ENCODE peak calls at places on chromosomes 13 and 19, in seven cellular contexts. B, K, Z, I, V, N and A are unnamed samples. For H3K4me1 and H3K36me3, the result is how much of the 10 kb centered on the place peaks cover.

GRCh38 chr19:35462476-35462953 is 14.5 kb downstream of the FFAR2 start:
- DNase-seq in B (no peak), Z (no peak), N (peak), K (no peak), I (no peak), V (no peak), A (no peak)

GRCh38 chr13:64305246-64305645 is 2889.6 kb upstream of the PCDH20 start:
- DNase-seq in K (no peak), Z (no peak), N (no peak), V (no peak), B (no peak), I (no peak), A (no peak)

GRCh38 chr13:100495455-100495854 is 93.1 kb downstream of the GGACT start:
- DNase-seq in K (no peak), N (no peak), B (no peak), I (no peak), Z (no peak), V (no peak), A (no peak)

GRCh38 chr13:38866649-38867048 is 124.0 kb downstream of the STOML3 start:
- DNase-seq in B (no peak), N (no peak), K (no peak), Z (no peak), V (no peak), I (no peak), A (peak)

GRCh38 chr19:20414133-20414532 is 151.4 kb downstream of the ZNF737 start:
- DNase-seq in K (no peak), I (no peak), N (no peak), Z (no peak), V (no peak), B (no peak), A (no peak)

GRCh38 chr19:17686027-17686511 is 2.1 kb downstream of the UNC13A start:
- DNase-seq in B (no peak), I (no peak), K (no peak), Z (no peak), N (no peak), V (no peak), A (no peak)

GRCh38 chr13:48783181-48783630 is 129.5 kb downstream of the CYSLTR2 start:
- DNase-seq in Z (peak), N (peak), K (no peak), I (peak), V (peak), B (no peak), A (peak)

GRCh38 chr13:40101708-40102359 is 446.4 kb downstream of the COG6 start:
- DNase-seq in I (no peak), K (no peak), N (no peak), B (no peak), Z (no peak), V (no peak), A (no peak)

GRCh38 chr13:114128348-114128623 is 4.1 kb downstream of the RASA3 start:
- DNase-seq in Z (no peak), B (no peak), V (no peak), K (no peak), I (no peak), N (no peak), A (no peak)

GRCh38 chr19:6730153-6730804 is 7.1 kb downstream of the GPR108 start:
- DNase-seq in V (no peak), B (no peak), I (peak), Z (peak), N (peak), K (no peak), A (no peak)

GRCh38 chr13:104318121-104318520 is 1251.9 kb upstream of the SLC10A2 start:
- DNase-seq in N (no peak), K (no peak), I (no peak), Z (no peak), B (peak), V (no peak), A (peak)

GRCh38 chr13:41313659-41314197 is 2.7 kb downstream of the NAA16 start:
- DNase-seq in V (no peak), I (no peak), K (no peak), B (no peak), N (no peak), Z (no peak), A (no peak)

GRCh38 chr13:111121421-111121820 is 6.3 kb downstream of the ARHGEF7 start:
- DNase-seq in Z (no peak), B (no peak), K (no peak), I (no peak), N (no peak), V (no peak), A (no peak)

GRCh38 chr19:30107351-30107750 is 165.3 kb downstream of the URI1 start:
- DNase-seq in K (no peak), B (no peak), N (no peak), Z (no peak), I (no peak), V (no peak), A (no peak)

GRCh38 chr13:100154835-100155463 is 66.1 kb downstream of the PCCA start:
- DNase-seq in I (no peak), Z (no peak), N (no peak), V (no peak), K (no peak), B (no peak), A (no peak)

GRCh38 chr13:95676100-95676774 is 702 bp upstream of the DNAJC3 start:
- DNase-seq in I (no peak), Z (peak), V (no peak), K (no peak), B (peak), N (peak), A (peak)

GRCh38 chr13:97484286-97484685 is 50.3 kb downstream of the RAP2A start:
- DNase-seq in N (no peak), K (no peak), V (no peak), I (no peak), B (no peak), Z (no peak), A (no peak)

GRCh38 chr13:62556973-62557372 is 1141.3 kb upstream of the PCDH20 start:
- DNase-seq in N (no peak), K (no peak), Z (no peak), B (no peak), V (no peak), I (no peak), A (no peak)

GRCh38 chr19:681029-681626 is 4.9 kb downstream of the FSTL3 start:
- DNase-seq in I (peak), B (no peak), N (peak), V (peak), Z (peak), K (no peak), A (no peak)

GRCh38 chr13:49064459-49064858 is 88.7 kb downstream of the FNDC3A start:
- DNase-seq in N (no peak), B (no peak), I (no peak), V (no peak), K (no peak), Z (no peak), A (no peak)

GRCh38 chr13:105213512-105213911 is 1322.0 kb downstream of the EFNB2 start:
- DNase-seq in N (no peak), B (no peak), I (no peak), Z (no peak), K (no peak), V (no peak), A (peak)

GRCh38 chr13:36841411-36841810 is 22.4 kb downstream of the RFXAP start:
- DNase-seq in B (no peak), K (no peak), N (no peak), V (no peak), I (no peak), Z (no peak), A (peak)
- TF ChIP-seq CTCF in B (no peak), K (no peak), N (no peak), V (no peak), I (no peak), Z (no peak), A (no peak)

GRCh38 chr13:86188170-86188569 is 389.0 kb upstream of the SLITRK6 start:
- DNase-seq in I (no peak), V (no peak), K (no peak), Z (no peak), B (no peak), N (no peak), A (no peak)

DNA sequence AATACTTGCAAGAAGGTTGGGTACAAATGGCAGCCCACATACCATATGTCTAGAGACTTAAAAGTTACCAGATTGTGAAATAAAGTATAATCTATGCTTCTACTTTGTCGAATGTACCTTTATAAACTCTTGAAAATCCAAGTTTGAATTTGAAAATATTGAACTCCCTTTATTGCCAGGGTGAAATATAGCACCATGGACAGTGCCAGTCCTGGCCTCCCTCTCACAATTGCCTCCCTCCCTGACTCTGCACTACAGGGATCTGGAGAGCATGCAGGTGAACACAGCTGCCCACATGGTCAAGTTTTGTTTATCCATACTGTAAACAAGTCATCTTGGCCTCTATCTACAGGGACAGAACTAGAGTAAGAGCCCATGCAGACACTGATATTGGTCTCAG is 394.1 kb upstream of the SLITRK6 start:
- DNase-seq in N (no peak), B (no peak), Z (no peak), I (no peak), K (no peak), V (no peak), A (peak)
- H3K4me1 ChIP-seq in N (under half), B (under half), Z (under half), I (under half), K (under half), V (under half), A (under half)

DNA sequence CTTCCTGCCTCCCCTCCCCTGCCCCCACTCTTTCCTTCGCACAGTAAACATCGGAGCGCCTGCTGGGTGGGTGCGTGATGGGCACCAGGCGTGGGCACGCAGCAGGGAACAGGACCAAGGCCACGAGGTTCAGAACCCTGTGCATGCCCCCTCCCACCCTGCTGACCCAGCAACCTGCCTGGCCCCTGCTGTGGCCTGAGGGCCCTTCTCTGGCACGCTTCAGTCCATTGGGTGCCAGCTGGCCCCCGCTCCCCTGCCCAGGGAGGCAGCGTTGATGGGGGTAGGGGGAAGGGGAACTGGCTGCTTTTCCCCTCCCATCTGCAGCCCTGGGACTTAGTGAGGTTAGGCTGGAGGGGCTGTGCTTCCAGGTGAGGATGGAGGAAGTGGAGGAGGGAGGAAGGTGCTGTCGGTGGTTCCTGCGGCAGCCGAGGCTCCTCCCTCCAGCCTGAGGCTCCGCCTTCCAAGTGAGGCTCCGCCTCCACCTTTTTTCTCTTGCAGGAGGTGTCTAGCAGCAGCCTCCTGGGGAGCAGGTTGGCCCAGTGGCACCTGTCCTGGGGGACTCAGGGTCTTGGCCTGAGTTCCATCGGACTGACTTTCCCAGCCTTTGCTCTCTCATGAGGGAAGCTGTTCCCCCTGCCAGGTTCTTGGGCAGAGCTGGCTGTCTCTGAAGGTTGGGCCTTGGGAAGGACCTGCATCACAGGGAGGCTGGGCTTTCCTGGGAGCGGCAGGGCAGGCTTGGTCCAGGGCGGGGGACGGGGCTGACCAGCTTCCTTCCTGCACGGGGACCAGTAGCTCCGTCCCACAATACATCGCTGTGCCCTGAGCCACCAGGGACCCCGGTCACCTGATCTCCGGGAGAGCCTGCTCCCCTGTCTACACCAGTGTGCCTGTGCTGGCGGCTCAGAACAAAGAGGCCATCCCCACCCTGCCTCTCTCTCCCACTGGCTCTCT is 7.3 kb downstream of the PIAS4 start:
- DNase-seq in N (no peak), K (no peak), B (no peak), Z (peak), V (peak), I (peak), A (no peak)
- H3K36me3 ChIP-seq in N (under half), K (under half), B (under half), Z (under half), V (under half), I (under half), A (under half)

GRCh38 chr13:89694471-89694870 is 1653.0 kb upstream of the MIR17HG start:
- DNase-seq in Z (no peak), K (no peak), I (no peak), N (no peak), V (no peak), B (no peak), A (no peak)

DNA sequence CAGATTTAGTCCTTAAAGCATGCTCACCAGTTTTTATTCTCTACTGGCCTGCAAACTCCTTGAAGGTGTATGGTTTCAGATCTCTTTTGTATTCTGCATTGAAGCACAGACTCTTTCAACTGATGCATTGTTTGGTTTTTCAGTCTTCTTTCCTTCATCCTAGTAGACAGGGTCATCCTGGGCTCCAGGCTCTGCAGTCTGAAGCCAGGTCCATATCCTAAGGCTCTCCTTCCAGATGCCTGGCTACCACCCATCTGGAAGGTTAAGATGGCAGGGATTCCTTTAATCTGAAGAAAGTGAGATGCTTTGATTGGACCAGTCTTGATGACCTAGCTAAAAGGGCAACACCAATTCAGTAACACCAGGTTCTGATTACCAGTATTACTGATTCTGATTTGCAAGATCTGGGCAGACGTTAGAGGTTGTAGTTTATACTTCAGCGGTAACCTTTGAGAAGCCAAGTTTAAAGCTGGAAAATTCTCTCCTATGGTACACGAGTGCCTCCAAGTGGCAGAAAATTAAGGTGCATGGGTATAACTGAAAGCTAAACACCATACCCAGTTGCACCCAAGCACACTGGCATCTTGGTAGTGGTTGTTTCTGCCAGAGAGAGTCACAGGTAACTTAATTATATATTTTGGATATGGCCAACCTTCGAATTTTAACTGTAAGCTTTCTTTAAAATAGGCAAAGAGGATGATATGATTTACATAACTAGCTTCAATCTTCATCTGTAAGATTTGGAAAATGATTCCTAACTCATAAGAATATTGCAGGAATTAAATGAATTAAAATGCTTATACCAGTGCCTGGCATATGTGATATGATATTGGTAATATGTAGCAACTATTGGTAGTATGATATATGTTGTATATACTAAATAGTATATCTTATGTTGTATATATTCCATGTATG is 1651.9 kb upstream of the MIR17HG start:
- DNase-seq in V (no peak), Z (peak), K (no peak), B (peak), N (peak), I (no peak), A (peak)
- TF ChIP-seq CTCF in V (peak), Z (peak), K (peak), B (peak), N (peak), I (peak), A (peak)

GRCh38 chr19:50333235-50333736 is 4.1 kb upstream of the KCNC3 start:
- DNase-seq in Z (peak), V (peak), K (no peak), B (peak), N (peak), I (peak), A (peak)
- H3K4me1 ChIP-seq in Z (half or more), V (under half), K (under half), B (half or more), N (under half), I (under half), A (under half)

GRCh38 chr19:55455576-55456235 is 5.7 kb downstream of the ISOC2 start:
- DNase-seq in I (no peak), Z (no peak), V (no peak), K (no peak), B (no peak), N (no peak), A (no peak)

GRCh38 chr19:55453861-55454260 is 7.6 kb downstream of the ISOC2 start:
- DNase-seq in I (no peak), V (no peak), K (no peak), B (no peak), N (no peak), Z (no peak), A (no peak)

GRCh38 chr19:55452381-55453325 is 8.8 kb downstream of the ISOC2 start:
- DNase-seq in Z (peak), N (peak), I (peak), K (no peak), V (peak), B (no peak), A (peak)

GRCh38 chr19:55456347-55456746 is 5.1 kb downstream of the ISOC2 start:
- DNase-seq in V (no peak), Z (no peak), N (no peak), K (no peak), I (no peak), B (no peak), A (no peak)

DNA sequence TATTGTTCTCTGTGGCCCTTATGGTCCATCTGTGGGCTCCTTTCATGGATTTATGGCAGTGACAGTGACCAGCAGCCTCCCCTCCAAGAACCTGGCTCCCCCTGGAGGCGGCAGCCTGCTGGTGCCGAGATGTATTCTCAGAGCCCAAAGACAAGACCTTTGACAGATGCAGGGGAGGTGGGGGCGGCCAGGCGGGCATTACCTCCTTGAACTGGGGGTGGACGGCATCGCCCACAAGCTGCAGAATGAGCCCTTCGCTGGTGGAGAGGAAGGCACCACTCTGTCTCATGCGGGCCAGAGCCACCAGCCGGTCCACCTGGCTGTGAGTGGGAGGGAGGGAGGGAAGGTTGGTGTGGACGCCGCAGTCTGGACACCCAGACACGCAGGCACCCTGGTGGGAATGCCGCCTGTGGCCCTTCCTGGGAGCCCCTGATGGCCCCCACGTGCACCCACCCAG is 6.6 kb downstream of the ISOC2 start:
- DNase-seq in N (no peak), V (no peak), K (no peak), B (no peak), Z (no peak), I (no peak), A (peak)
- H3K36me3 ChIP-seq in N (under half), V (under half), K (under half), B (under half), Z (under half), I (under half), A (under half)

DNA sequence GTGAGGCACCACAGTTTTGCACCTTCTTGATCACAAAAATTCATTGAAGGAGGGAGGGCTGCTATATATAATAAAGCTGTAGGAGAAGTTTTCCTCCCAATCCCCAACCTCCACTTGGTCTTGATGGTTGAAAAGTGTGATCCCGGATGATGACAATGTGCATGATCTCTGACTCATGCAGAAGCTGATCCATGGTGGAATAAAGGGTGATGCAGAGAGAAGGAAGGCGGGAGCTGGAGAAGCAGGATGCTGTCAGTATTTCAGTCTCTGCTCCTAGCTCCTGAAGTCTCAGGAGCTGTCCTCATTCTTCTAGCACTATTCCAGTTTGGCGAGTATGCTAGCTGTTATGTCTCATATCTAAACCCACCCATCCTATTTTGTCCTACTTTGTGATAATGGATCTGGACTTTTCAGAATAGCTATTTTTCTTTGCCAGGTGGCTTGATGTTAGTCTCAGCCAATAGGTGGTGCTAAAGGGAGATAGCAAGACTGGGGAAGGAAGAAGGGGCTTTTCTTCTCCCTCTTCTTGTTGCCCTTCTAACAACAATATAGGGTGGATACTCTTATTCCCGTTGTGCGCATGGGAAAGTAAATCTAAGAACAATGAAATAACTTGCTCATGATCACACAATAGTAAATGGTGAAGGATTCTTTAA is 65.6 kb upstream of the HTR2A start:
- DNase-seq in B (no peak), K (no peak), Z (no peak), N (no peak), I (no peak), V (no peak), A (peak)
- TF ChIP-seq CTCF in B (no peak), K (no peak), Z (no peak), N (peak), I (no peak), V (peak), A (peak)

GRCh38 chr13:46640843-46641242 is 87.9 kb downstream of the LRCH1 start:
- DNase-seq in V (no peak), N (no peak), K (no peak), Z (no peak), B (no peak), I (no peak), A (no peak)
- H3K4me1 ChIP-seq in V (half or more), N (under half), K (half or more), Z (under half), B (under half), I (half or more), A (half or more)

GRCh38 chr19:38549061-38549460 is 68.7 kb downstream of the MAP4K1 start:
- DNase-seq in Z (no peak), I (no peak), V (no peak), B (no peak), K (no peak), N (no peak), A (no peak)
- H3K36me3 ChIP-seq in Z (under half), I (under half), V (under half), B (under half), K (under half), N (under half), A (under half)